ENCODE peak calls at places on chromosomes 6 and 20, in ten cellular contexts. One of them, this sample, is unnamed.

GRCh38 chr6:128124713-128125112 is 223.9 kb upstream of the THEMIS start:
- DNase-seq in cardiac muscle cell: no peak
- DNase-seq in AG04450: no peak
- DNase-seq in OCI-LY7: no peak
- DNase-seq in DND-41: no peak
- DNase-seq in GM23338: no peak
- DNase-seq in lung: no peak
- DNase-seq in heart left ventricle: no peak
- DNase-seq in stomach: no peak
- DNase-seq in dorsolateral prefrontal cortex: no peak
- DNase-seq in this sample: no peak

GRCh38 chr6:137416376-137417109 is 77.7 kb downstream of the OLIG3 start:
- DNase-seq in cardiac muscle cell: peak
- DNase-seq in AG04450: no peak
- DNase-seq in OCI-LY7: peak
- DNase-seq in DND-41: no peak
- DNase-seq in GM23338: peak
- DNase-seq in lung: no peak
- DNase-seq in heart left ventricle: no peak
- DNase-seq in stomach: no peak
- DNase-seq in dorsolateral prefrontal cortex: no peak
- DNase-seq in this sample: no peak

GRCh38 chr6:57262901-57263694 is 41.0 kb upstream of the RAB23 start:
- DNase-seq in cardiac muscle cell: no peak
- DNase-seq in AG04450: peak
- DNase-seq in OCI-LY7: no peak
- DNase-seq in DND-41: no peak
- DNase-seq in GM23338: no peak
- DNase-seq in lung: no peak
- DNase-seq in heart left ventricle: no peak
- DNase-seq in stomach: no peak
- DNase-seq in dorsolateral prefrontal cortex: no peak
- DNase-seq in this sample: no peak

GRCh38 chr6:113936093-113936934 is 34.6 kb downstream of the HDAC2 start:
- DNase-seq in cardiac muscle cell: peak
- DNase-seq in AG04450: peak
- DNase-seq in OCI-LY7: peak
- DNase-seq in DND-41: peak
- DNase-seq in GM23338: peak
- DNase-seq in lung: no peak
- DNase-seq in heart left ventricle: no peak
- DNase-seq in stomach: no peak
- DNase-seq in dorsolateral prefrontal cortex: no peak
- DNase-seq in this sample: no peak

GRCh38 chr6:28167068-28167467 is 25.4 kb downstream of the ZKSCAN8 start:
- DNase-seq in cardiac muscle cell: no peak
- DNase-seq in AG04450: peak
- DNase-seq in OCI-LY7: no peak
- DNase-seq in DND-41: no peak
- DNase-seq in GM23338: no peak
- DNase-seq in lung: no peak
- DNase-seq in heart left ventricle: no peak
- DNase-seq in stomach: no peak
- DNase-seq in dorsolateral prefrontal cortex: no peak
- DNase-seq in this sample: no peak

GRCh38 chr20:52484438-52484837 is 292.9 kb upstream of the ZFP64 start:
- DNase-seq in cardiac muscle cell: no peak
- DNase-seq in AG04450: peak
- DNase-seq in OCI-LY7: no peak
- DNase-seq in DND-41: no peak
- DNase-seq in GM23338: no peak
- DNase-seq in lung: no peak
- DNase-seq in heart left ventricle: no peak
- DNase-seq in stomach: no peak
- DNase-seq in dorsolateral prefrontal cortex: no peak
- DNase-seq in this sample: no peak

GRCh38 chr20:56826971-56827645 is 198.0 kb downstream of the TFAP2C start:
- DNase-seq in cardiac muscle cell: no peak
- DNase-seq in AG04450: no peak
- DNase-seq in OCI-LY7: no peak
- DNase-seq in DND-41: no peak
- DNase-seq in GM23338: no peak
- DNase-seq in lung: no peak
- DNase-seq in heart left ventricle: no peak
- DNase-seq in stomach: no peak
- DNase-seq in dorsolateral prefrontal cortex: no peak
- DNase-seq in this sample: no peak

GRCh38 chr20:36548704-36549627 is 7.6 kb downstream of the MYL9 start:
- DNase-seq in cardiac muscle cell: no peak
- DNase-seq in AG04450: no peak
- DNase-seq in OCI-LY7: no peak
- DNase-seq in DND-41: no peak
- DNase-seq in GM23338: no peak
- DNase-seq in lung: no peak
- DNase-seq in heart left ventricle: no peak
- DNase-seq in stomach: no peak
- DNase-seq in dorsolateral prefrontal cortex: no peak
- DNase-seq in this sample: no peak

GRCh38 chr6:30798501-30798900 is 54.2 kb upstream of the IER3 start:
- DNase-seq in cardiac muscle cell: no peak
- DNase-seq in AG04450: no peak
- DNase-seq in OCI-LY7: no peak
- DNase-seq in DND-41: no peak
- DNase-seq in GM23338: no peak
- DNase-seq in lung: no peak
- DNase-seq in heart left ventricle: no peak
- DNase-seq in stomach: no peak
- DNase-seq in dorsolateral prefrontal cortex: no peak
- DNase-seq in this sample: no peak

GRCh38 chr6:30789606-30790005 is 45.3 kb upstream of the IER3 start:
- DNase-seq in cardiac muscle cell: no peak
- DNase-seq in AG04450: no peak
- DNase-seq in OCI-LY7: no peak
- DNase-seq in DND-41: no peak
- DNase-seq in GM23338: no peak
- DNase-seq in lung: no peak
- DNase-seq in heart left ventricle: no peak
- DNase-seq in stomach: no peak
- DNase-seq in dorsolateral prefrontal cortex: no peak
- DNase-seq in this sample: no peak

GRCh38 chr6:30790734-30791383 is 46.5 kb upstream of the IER3 start:
- DNase-seq in cardiac muscle cell: no peak
- DNase-seq in AG04450: no peak
- DNase-seq in OCI-LY7: no peak
- DNase-seq in DND-41: no peak
- DNase-seq in GM23338: peak
- DNase-seq in lung: no peak
- DNase-seq in heart left ventricle: no peak
- DNase-seq in stomach: no peak
- DNase-seq in dorsolateral prefrontal cortex: no peak
- DNase-seq in this sample: no peak

GRCh38 chr6:30795549-30796293 is 51.4 kb upstream of the IER3 start:
- DNase-seq in cardiac muscle cell: no peak
- DNase-seq in AG04450: no peak
- DNase-seq in OCI-LY7: no peak
- DNase-seq in DND-41: no peak
- DNase-seq in GM23338: no peak
- DNase-seq in lung: no peak
- DNase-seq in heart left ventricle: no peak
- DNase-seq in stomach: no peak
- DNase-seq in dorsolateral prefrontal cortex: no peak
- DNase-seq in this sample: no peak

DNA sequence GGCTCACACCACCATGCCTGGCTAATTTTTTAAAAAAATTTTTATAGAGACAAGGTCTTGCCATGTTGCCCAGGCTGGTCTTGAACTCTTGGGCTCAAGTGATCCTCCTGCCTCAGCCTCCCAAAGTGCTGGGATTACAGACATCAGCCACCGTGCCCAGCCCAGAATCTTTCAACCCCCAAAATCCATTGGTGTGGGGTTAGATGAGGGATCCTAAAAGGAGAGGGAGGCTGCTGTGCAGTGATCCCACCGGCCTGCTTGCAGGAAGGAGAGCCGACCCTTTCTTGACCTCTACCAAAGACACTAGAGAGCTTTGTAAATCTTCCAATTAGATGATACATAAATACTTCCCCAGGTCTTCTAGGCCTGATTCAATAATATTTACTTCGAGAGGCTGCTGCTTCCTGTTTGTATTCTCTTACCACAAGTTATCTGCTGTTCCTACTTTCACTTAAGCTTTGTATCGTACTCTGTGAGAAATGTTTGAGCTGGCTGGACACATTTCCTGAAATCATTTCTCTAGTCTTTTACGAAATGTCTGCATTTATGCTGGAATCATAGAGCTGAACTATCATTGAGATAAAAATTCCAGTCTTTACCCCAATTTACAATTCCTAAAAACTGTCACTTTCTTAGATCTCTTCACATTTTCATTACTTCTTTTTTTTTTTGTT is 49.3 kb upstream of the IER3 start:
- DNase-seq in cardiac muscle cell: no peak
- DNase-seq in AG04450: peak
- DNase-seq in OCI-LY7: no peak
- DNase-seq in DND-41: peak
- DNase-seq in GM23338: no peak
- DNase-seq in lung: no peak
- DNase-seq in heart left ventricle: no peak
- DNase-seq in stomach: no peak
- DNase-seq in dorsolateral prefrontal cortex: no peak
- DNase-seq in this sample: no peak
- H3K4me3 ChIP-seq in cardiac muscle cell: no peak
- H3K4me3 ChIP-seq in AG04450: no peak
- H3K4me3 ChIP-seq in OCI-LY7: no peak
- H3K4me3 ChIP-seq in DND-41: no peak
- H3K4me3 ChIP-seq in GM23338: no peak
- H3K4me3 ChIP-seq in lung: no peak
- H3K4me3 ChIP-seq in heart left ventricle: no peak
- H3K4me3 ChIP-seq in stomach: no peak
- H3K4me3 ChIP-seq in dorsolateral prefrontal cortex: no peak
- H3K4me3 ChIP-seq in this sample: peak

GRCh38 chr6:26267083-26267589 is 97.9 kb upstream of the BTN3A2 start:
- DNase-seq in cardiac muscle cell: no peak
- DNase-seq in AG04450: no peak
- DNase-seq in OCI-LY7: peak
- DNase-seq in DND-41: no peak
- DNase-seq in GM23338: no peak
- DNase-seq in lung: no peak
- DNase-seq in heart left ventricle: no peak
- DNase-seq in stomach: no peak
- DNase-seq in dorsolateral prefrontal cortex: no peak
- DNase-seq in this sample: no peak

GRCh38 chr6:26270121-26270861 is 94.7 kb upstream of the BTN3A2 start:
- DNase-seq in cardiac muscle cell: peak
- DNase-seq in AG04450: no peak
- DNase-seq in OCI-LY7: peak
- DNase-seq in DND-41: peak
- DNase-seq in GM23338: peak
- DNase-seq in lung: no peak
- DNase-seq in heart left ventricle: no peak
- DNase-seq in stomach: no peak
- DNase-seq in dorsolateral prefrontal cortex: no peak
- DNase-seq in this sample: no peak

GRCh38 chr6:26270903-26271639 is 93.9 kb upstream of the BTN3A2 start:
- DNase-seq in cardiac muscle cell: peak
- DNase-seq in AG04450: no peak
- DNase-seq in OCI-LY7: peak
- DNase-seq in DND-41: peak
- DNase-seq in GM23338: peak
- DNase-seq in lung: peak
- DNase-seq in heart left ventricle: peak
- DNase-seq in stomach: peak
- DNase-seq in dorsolateral prefrontal cortex: peak
- DNase-seq in this sample: peak

GRCh38 chr6:26269406-26270120 is 95.4 kb upstream of the BTN3A2 start:
- DNase-seq in cardiac muscle cell: no peak
- DNase-seq in AG04450: no peak
- DNase-seq in OCI-LY7: peak
- DNase-seq in DND-41: no peak
- DNase-seq in GM23338: no peak
- DNase-seq in lung: no peak
- DNase-seq in heart left ventricle: no peak
- DNase-seq in stomach: no peak
- DNase-seq in dorsolateral prefrontal cortex: no peak
- DNase-seq in this sample: no peak

GRCh38 chr6:26268659-26269402 is 96.2 kb upstream of the BTN3A2 start:
- DNase-seq in cardiac muscle cell: no peak
- DNase-seq in AG04450: no peak
- DNase-seq in OCI-LY7: peak
- DNase-seq in DND-41: peak
- DNase-seq in GM23338: peak
- DNase-seq in lung: no peak
- DNase-seq in heart left ventricle: no peak
- DNase-seq in stomach: no peak
- DNase-seq in dorsolateral prefrontal cortex: no peak
- DNase-seq in this sample: no peak
- H3K27ac ChIP-seq in cardiac muscle cell: no peak
- H3K27ac ChIP-seq in AG04450: no peak
- H3K27ac ChIP-seq in OCI-LY7: peak
- H3K27ac ChIP-seq in DND-41: peak
- H3K27ac ChIP-seq in GM23338: peak
- H3K27ac ChIP-seq in lung: no peak
- H3K27ac ChIP-seq in heart left ventricle: no peak
- H3K27ac ChIP-seq in stomach: no peak
- H3K27ac ChIP-seq in dorsolateral prefrontal cortex: no peak
- H3K27ac ChIP-seq in this sample: no peak

DNA sequence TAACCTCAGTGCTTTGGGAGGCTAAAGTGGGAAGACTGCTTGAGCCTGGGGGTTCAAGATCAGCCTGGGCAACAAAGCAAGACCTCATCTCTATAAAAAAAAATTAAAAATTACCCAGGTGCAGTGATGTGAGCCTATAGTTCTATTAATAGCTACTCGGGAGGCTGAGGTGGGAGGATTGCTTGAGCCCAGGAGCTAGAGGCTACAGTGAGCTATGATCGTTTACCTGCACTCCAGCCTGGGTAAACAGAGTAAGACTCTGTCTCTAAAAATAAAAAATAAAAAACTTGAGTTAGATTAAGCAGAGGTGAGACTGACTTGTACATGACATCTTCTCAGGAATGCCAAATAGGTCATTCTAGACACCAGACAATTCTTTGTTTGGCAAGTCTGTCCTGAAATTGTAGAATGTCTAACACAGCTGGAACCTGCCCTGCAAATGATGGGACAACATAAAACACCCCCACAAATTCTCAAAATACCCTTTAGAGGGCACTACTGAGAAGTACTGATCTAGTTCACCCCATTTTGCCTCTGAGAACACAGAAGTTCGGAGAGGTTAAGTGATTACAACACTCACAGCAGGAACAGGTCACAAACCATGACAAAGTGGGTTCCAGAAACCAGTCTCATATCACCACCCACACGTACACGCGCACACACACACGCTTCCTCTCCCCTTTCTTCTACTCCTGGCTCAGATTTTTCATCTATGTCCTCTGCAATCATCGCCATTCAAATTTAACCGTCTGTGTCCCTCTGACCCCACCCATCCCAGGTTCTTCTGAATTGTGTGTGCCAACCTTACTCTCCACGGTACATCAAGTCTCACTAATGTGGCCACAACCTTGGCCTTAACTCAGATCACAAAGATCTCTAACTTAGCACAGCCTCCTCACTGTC is 38.3 kb downstream of the ARHGAP18 start:
- DNase-seq in cardiac muscle cell: no peak
- DNase-seq in AG04450: no peak
- DNase-seq in OCI-LY7: peak
- DNase-seq in DND-41: no peak
- DNase-seq in GM23338: peak
- DNase-seq in lung: peak
- DNase-seq in heart left ventricle: no peak
- DNase-seq in stomach: no peak
- DNase-seq in dorsolateral prefrontal cortex: no peak
- DNase-seq in this sample: no peak
- TF ChIP-seq CTCF in cardiac muscle cell: peak
- TF ChIP-seq CTCF in AG04450: no peak
- TF ChIP-seq CTCF in OCI-LY7: peak
- TF ChIP-seq CTCF in DND-41: peak
- TF ChIP-seq CTCF in GM23338: peak
- TF ChIP-seq CTCF in lung: no peak
- TF ChIP-seq CTCF in heart left ventricle: no peak
- TF ChIP-seq CTCF in stomach: no peak
- TF ChIP-seq CTCF in dorsolateral prefrontal cortex: no peak
- TF ChIP-seq CTCF in this sample: no peak

GRCh38 chr20:58109126-58109880 is 119.2 kb downstream of the ANKRD60 start:
- DNase-seq in cardiac muscle cell: no peak
- DNase-seq in AG04450: no peak
- DNase-seq in OCI-LY7: no peak
- DNase-seq in DND-41: no peak
- DNase-seq in GM23338: no peak
- DNase-seq in lung: peak
- DNase-seq in heart left ventricle: no peak
- DNase-seq in stomach: no peak
- DNase-seq in dorsolateral prefrontal cortex: no peak
- DNase-seq in this sample: peak

GRCh38 chr20:58107533-58107932 is 120.9 kb downstream of the ANKRD60 start:
- DNase-seq in cardiac muscle cell: no peak
- DNase-seq in AG04450: no peak
- DNase-seq in OCI-LY7: no peak
- DNase-seq in DND-41: no peak
- DNase-seq in GM23338: no peak
- DNase-seq in lung: peak
- DNase-seq in heart left ventricle: no peak
- DNase-seq in stomach: no peak
- DNase-seq in dorsolateral prefrontal cortex: no peak
- DNase-seq in this sample: peak

GRCh38 chr20:58103517-58103904 is 124.9 kb downstream of the ANKRD60 start:
- DNase-seq in cardiac muscle cell: no peak
- DNase-seq in AG04450: no peak
- DNase-seq in OCI-LY7: no peak
- DNase-seq in DND-41: no peak
- DNase-seq in GM23338: no peak
- DNase-seq in lung: peak
- DNase-seq in heart left ventricle: no peak
- DNase-seq in stomach: no peak
- DNase-seq in dorsolateral prefrontal cortex: no peak
- DNase-seq in this sample: peak

GRCh38 chr20:58103961-58104360 is 124.5 kb downstream of the ANKRD60 start:
- DNase-seq in cardiac muscle cell: no peak
- DNase-seq in AG04450: no peak
- DNase-seq in OCI-LY7: no peak
- DNase-seq in DND-41: no peak
- DNase-seq in GM23338: no peak
- DNase-seq in lung: peak
- DNase-seq in heart left ventricle: no peak
- DNase-seq in stomach: no peak
- DNase-seq in dorsolateral prefrontal cortex: no peak
- DNase-seq in this sample: peak

GRCh38 chr20:58106143-58106750 is 122.2 kb downstream of the ANKRD60 start:
- DNase-seq in cardiac muscle cell: no peak
- DNase-seq in AG04450: no peak
- DNase-seq in OCI-LY7: no peak
- DNase-seq in DND-41: no peak
- DNase-seq in GM23338: no peak
- DNase-seq in lung: peak
- DNase-seq in heart left ventricle: no peak
- DNase-seq in stomach: no peak
- DNase-seq in dorsolateral prefrontal cortex: no peak
- DNase-seq in this sample: peak
- H3K4me3 ChIP-seq in cardiac muscle cell: no peak
- H3K4me3 ChIP-seq in AG04450: no peak
- H3K4me3 ChIP-seq in OCI-LY7: no peak
- H3K4me3 ChIP-seq in DND-41: no peak
- H3K4me3 ChIP-seq in GM23338: no peak
- H3K4me3 ChIP-seq in lung: no peak
- H3K4me3 ChIP-seq in heart left ventricle: no peak
- H3K4me3 ChIP-seq in stomach: no peak
- H3K4me3 ChIP-seq in dorsolateral prefrontal cortex: no peak
- H3K4me3 ChIP-seq in this sample: no peak

This sample was measured in coronary artery.